ENCODE peak calls at places on chromosome 11, in eight cellular contexts. One of them, this sample, is unnamed. For H3K4me1, the result is how much of the 10 kb centered on the place peaks cover.

GRCh38 chr11:64245797-64246623 is 733 bp downstream of the PPP1R14B start:
- DNase-seq in heart left ventricle: peak
- DNase-seq in neural progenitor cell: peak
- DNase-seq in ovary: peak
- DNase-seq in GM23248: peak
- DNase-seq in NT2/D1: no peak
- DNase-seq in naive thymus-derived CD4-positive, alpha-beta T cell: no peak
- DNase-seq in PC-9: peak
- DNase-seq in this sample: peak

GRCh38 chr11:124807660-124808270 is 7.6 kb upstream of the MSANTD2 start:
- DNase-seq in heart left ventricle: no peak
- DNase-seq in neural progenitor cell: no peak
- DNase-seq in ovary: no peak
- DNase-seq in GM23248: no peak
- DNase-seq in NT2/D1: no peak
- DNase-seq in naive thymus-derived CD4-positive, alpha-beta T cell: no peak
- DNase-seq in PC-9: no peak
- DNase-seq in this sample: no peak

GRCh38 chr11:111421251-111421650 is 42.2 kb upstream of the POU2AF1 start:
- DNase-seq in heart left ventricle: no peak
- DNase-seq in neural progenitor cell: no peak
- DNase-seq in ovary: no peak
- DNase-seq in GM23248: no peak
- DNase-seq in NT2/D1: no peak
- DNase-seq in naive thymus-derived CD4-positive, alpha-beta T cell: no peak
- DNase-seq in PC-9: no peak
- DNase-seq in this sample: no peak

GRCh38 chr11:123251656-123252344 is 56.8 kb upstream of the CLMP start:
- DNase-seq in heart left ventricle: peak
- DNase-seq in neural progenitor cell: no peak
- DNase-seq in ovary: peak
- DNase-seq in GM23248: peak
- DNase-seq in NT2/D1: no peak
- DNase-seq in naive thymus-derived CD4-positive, alpha-beta T cell: no peak
- DNase-seq in PC-9: no peak
- DNase-seq in this sample: peak

GRCh38 chr11:70067591-70068341 is 10.4 kb upstream of the ANO1 start:
- DNase-seq in heart left ventricle: no peak
- DNase-seq in neural progenitor cell: peak
- DNase-seq in ovary: no peak
- DNase-seq in GM23248: no peak
- DNase-seq in NT2/D1: no peak
- DNase-seq in naive thymus-derived CD4-positive, alpha-beta T cell: no peak
- DNase-seq in PC-9: peak
- DNase-seq in this sample: no peak

GRCh38 chr11:6674856-6675255 is 8.3 kb downstream of the MRPL17 start:
- DNase-seq in heart left ventricle: no peak
- DNase-seq in neural progenitor cell: no peak
- DNase-seq in ovary: no peak
- DNase-seq in GM23248: no peak
- DNase-seq in NT2/D1: no peak
- DNase-seq in naive thymus-derived CD4-positive, alpha-beta T cell: no peak
- DNase-seq in PC-9: no peak
- DNase-seq in this sample: no peak

GRCh38 chr11:61555051-61555969 is 25.6 kb downstream of the SYT7 start:
- DNase-seq in heart left ventricle: no peak
- DNase-seq in neural progenitor cell: peak
- DNase-seq in ovary: no peak
- DNase-seq in GM23248: peak
- DNase-seq in NT2/D1: no peak
- DNase-seq in naive thymus-derived CD4-positive, alpha-beta T cell: no peak
- DNase-seq in PC-9: no peak
- DNase-seq in this sample: no peak

GRCh38 chr11:109957601-109958000 is 135.6 kb upstream of the ZC3H12C start:
- DNase-seq in heart left ventricle: no peak
- DNase-seq in neural progenitor cell: no peak
- DNase-seq in ovary: no peak
- DNase-seq in GM23248: no peak
- DNase-seq in NT2/D1: no peak
- DNase-seq in naive thymus-derived CD4-positive, alpha-beta T cell: no peak
- DNase-seq in PC-9: no peak
- DNase-seq in this sample: no peak

GRCh38 chr11:122656073-122656630 is 630 bp downstream of the UBASH3B start:
- DNase-seq in heart left ventricle: peak
- DNase-seq in neural progenitor cell: peak
- DNase-seq in ovary: peak
- DNase-seq in GM23248: peak
- DNase-seq in NT2/D1: no peak
- DNase-seq in naive thymus-derived CD4-positive, alpha-beta T cell: peak
- DNase-seq in PC-9: peak
- DNase-seq in this sample: peak

GRCh38 chr11:40276960-40277359 is 1182.5 kb downstream of the LRRC4C start:
- DNase-seq in heart left ventricle: no peak
- DNase-seq in neural progenitor cell: no peak
- DNase-seq in ovary: no peak
- DNase-seq in GM23248: no peak
- DNase-seq in NT2/D1: no peak
- DNase-seq in naive thymus-derived CD4-positive, alpha-beta T cell: no peak
- DNase-seq in PC-9: no peak
- DNase-seq in this sample: no peak

GRCh38 chr11:88231894-88232482 is 56.7 kb upstream of the RAB38 start:
- DNase-seq in heart left ventricle: no peak
- DNase-seq in neural progenitor cell: peak
- DNase-seq in ovary: no peak
- DNase-seq in GM23248: peak
- DNase-seq in NT2/D1: no peak
- DNase-seq in naive thymus-derived CD4-positive, alpha-beta T cell: peak
- DNase-seq in PC-9: peak
- DNase-seq in this sample: peak

GRCh38 chr11:6612816-6613136 is 760 bp upstream of the TAF10 start:
- DNase-seq in heart left ventricle: no peak
- DNase-seq in neural progenitor cell: peak
- DNase-seq in ovary: peak
- DNase-seq in GM23248: no peak
- DNase-seq in NT2/D1: no peak
- DNase-seq in naive thymus-derived CD4-positive, alpha-beta T cell: no peak
- DNase-seq in PC-9: no peak
- DNase-seq in this sample: peak

GRCh38 chr11:18310800-18311340 is 11.1 kb downstream of the HPS5 start:
- DNase-seq in heart left ventricle: no peak
- DNase-seq in neural progenitor cell: no peak
- DNase-seq in ovary: no peak
- DNase-seq in GM23248: peak
- DNase-seq in NT2/D1: no peak
- DNase-seq in naive thymus-derived CD4-positive, alpha-beta T cell: no peak
- DNase-seq in PC-9: no peak
- DNase-seq in this sample: no peak

DNA sequence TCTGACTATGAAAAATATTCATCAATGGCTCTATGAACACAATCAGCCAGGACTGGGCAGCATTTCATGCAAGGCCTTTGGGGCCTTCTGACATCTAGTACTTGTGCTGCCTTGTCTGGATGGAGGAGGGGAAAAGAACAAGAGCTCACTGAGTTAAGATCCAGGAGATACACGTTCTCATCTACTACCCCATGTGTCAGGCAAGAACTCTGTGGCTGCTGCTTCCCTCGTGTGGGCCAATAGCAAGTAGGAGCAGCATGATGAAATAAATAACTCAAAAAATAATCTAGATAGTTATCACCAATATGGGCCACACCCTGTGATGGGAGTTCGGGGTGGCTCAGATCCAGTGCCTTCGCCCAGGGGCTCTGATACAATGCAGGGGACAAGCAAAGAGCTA is 7.3 kb downstream of the KCNE3 start:
- DNase-seq in heart left ventricle: no peak
- DNase-seq in neural progenitor cell: no peak
- DNase-seq in ovary: no peak
- DNase-seq in GM23248: no peak
- DNase-seq in NT2/D1: no peak
- DNase-seq in naive thymus-derived CD4-positive, alpha-beta T cell: no peak
- DNase-seq in PC-9: no peak
- DNase-seq in this sample: no peak
- H3K4me1 ChIP-seq in heart left ventricle: under half
- H3K4me1 ChIP-seq in neural progenitor cell: under half
- H3K4me1 ChIP-seq in ovary: under half
- H3K4me1 ChIP-seq in GM23248: under half
- H3K4me1 ChIP-seq in NT2/D1: under half
- H3K4me1 ChIP-seq in naive thymus-derived CD4-positive, alpha-beta T cell: under half
- H3K4me1 ChIP-seq in PC-9: under half
- H3K4me1 ChIP-seq in this sample: under half

DNA sequence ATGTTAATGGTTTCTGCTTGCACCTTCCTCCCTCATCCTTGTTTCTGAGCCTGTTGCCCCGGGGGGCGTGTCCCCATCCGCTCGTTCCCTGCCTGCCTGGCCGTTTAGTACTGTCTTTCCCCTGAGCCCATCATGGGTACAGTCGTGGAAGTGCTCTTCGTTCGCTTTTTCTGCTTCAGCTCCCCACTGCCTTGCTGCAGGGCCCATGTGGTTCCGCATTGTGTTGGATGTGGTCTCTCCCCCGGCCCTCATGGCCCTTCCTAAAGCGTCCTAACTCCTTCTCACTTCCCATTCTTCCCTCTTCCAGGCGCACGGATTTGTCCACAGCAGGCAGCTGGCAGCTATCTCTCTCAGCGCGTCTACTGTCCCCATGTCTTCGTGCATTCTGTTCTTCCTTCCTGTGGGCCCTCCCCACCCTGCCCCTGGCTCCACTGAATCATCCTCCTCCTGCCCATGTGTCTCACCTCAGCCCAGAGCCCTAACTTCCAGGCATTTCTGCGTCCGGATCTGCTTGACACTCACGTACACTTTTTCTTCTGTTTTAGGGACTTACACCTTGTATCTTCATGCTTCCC is 98.1 kb downstream of the ZBTB16 start:
- DNase-seq in heart left ventricle: no peak
- DNase-seq in neural progenitor cell: no peak
- DNase-seq in ovary: no peak
- DNase-seq in GM23248: no peak
- DNase-seq in NT2/D1: no peak
- DNase-seq in naive thymus-derived CD4-positive, alpha-beta T cell: no peak
- DNase-seq in PC-9: no peak
- DNase-seq in this sample: no peak
- H3K4me1 ChIP-seq in heart left ventricle: under half
- H3K4me1 ChIP-seq in neural progenitor cell: under half
- H3K4me1 ChIP-seq in ovary: half or more
- H3K4me1 ChIP-seq in GM23248: under half
- H3K4me1 ChIP-seq in NT2/D1: under half
- H3K4me1 ChIP-seq in naive thymus-derived CD4-positive, alpha-beta T cell: under half
- H3K4me1 ChIP-seq in PC-9: under half
- H3K4me1 ChIP-seq in this sample: half or more

GRCh38 chr11:73194034-73194507 is 24.0 kb upstream of the P2RY2 start:
- DNase-seq in heart left ventricle: no peak
- DNase-seq in neural progenitor cell: no peak
- DNase-seq in ovary: peak
- DNase-seq in GM23248: no peak
- DNase-seq in NT2/D1: no peak
- DNase-seq in naive thymus-derived CD4-positive, alpha-beta T cell: no peak
- DNase-seq in PC-9: no peak
- DNase-seq in this sample: no peak
- H3K4me1 ChIP-seq in heart left ventricle: under half
- H3K4me1 ChIP-seq in neural progenitor cell: under half
- H3K4me1 ChIP-seq in ovary: under half
- H3K4me1 ChIP-seq in GM23248: under half
- H3K4me1 ChIP-seq in NT2/D1: under half
- H3K4me1 ChIP-seq in naive thymus-derived CD4-positive, alpha-beta T cell: under half
- H3K4me1 ChIP-seq in PC-9: half or more
- H3K4me1 ChIP-seq in this sample: under half

DNA sequence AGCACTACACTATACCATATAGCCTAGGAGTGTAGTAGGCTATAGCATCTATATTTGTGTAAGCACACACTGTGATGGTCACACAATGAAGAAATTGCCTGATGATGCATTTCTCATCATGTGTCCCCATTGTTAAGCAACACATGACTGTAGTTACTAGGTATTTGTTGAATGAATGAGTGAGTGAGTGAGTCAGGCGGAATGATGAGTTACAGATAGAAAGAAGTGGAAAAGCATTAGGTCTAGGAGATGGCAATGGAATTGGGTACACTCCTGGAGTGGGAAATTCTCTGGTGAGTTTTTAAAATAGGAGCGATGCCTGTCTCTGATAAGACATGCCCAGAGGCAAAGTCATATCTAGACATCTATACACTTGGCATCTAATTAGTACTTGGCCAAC is 160.5 kb upstream of the TBCEL start:
- DNase-seq in heart left ventricle: no peak
- DNase-seq in neural progenitor cell: no peak
- DNase-seq in ovary: no peak
- DNase-seq in GM23248: peak
- DNase-seq in NT2/D1: no peak
- DNase-seq in naive thymus-derived CD4-positive, alpha-beta T cell: no peak
- DNase-seq in PC-9: no peak
- DNase-seq in this sample: no peak
- H3K4me1 ChIP-seq in heart left ventricle: under half
- H3K4me1 ChIP-seq in neural progenitor cell: under half
- H3K4me1 ChIP-seq in ovary: under half
- H3K4me1 ChIP-seq in GM23248: under half
- H3K4me1 ChIP-seq in NT2/D1: under half
- H3K4me1 ChIP-seq in naive thymus-derived CD4-positive, alpha-beta T cell: under half
- H3K4me1 ChIP-seq in PC-9: under half
- H3K4me1 ChIP-seq in this sample: under half

GRCh38 chr11:11972148-11972547 is 36.3 kb downstream of the DKK3 start:
- DNase-seq in heart left ventricle: no peak
- DNase-seq in neural progenitor cell: no peak
- DNase-seq in ovary: no peak
- DNase-seq in GM23248: no peak
- DNase-seq in NT2/D1: no peak
- DNase-seq in naive thymus-derived CD4-positive, alpha-beta T cell: no peak
- DNase-seq in PC-9: no peak
- DNase-seq in this sample: no peak
- H3K4me1 ChIP-seq in heart left ventricle: under half
- H3K4me1 ChIP-seq in neural progenitor cell: under half
- H3K4me1 ChIP-seq in ovary: under half
- H3K4me1 ChIP-seq in GM23248: half or more
- H3K4me1 ChIP-seq in NT2/D1: under half
- H3K4me1 ChIP-seq in naive thymus-derived CD4-positive, alpha-beta T cell: under half
- H3K4me1 ChIP-seq in PC-9: under half
- H3K4me1 ChIP-seq in this sample: under half

GRCh38 chr11:9738126-9738525 is 74.2 kb downstream of the SWAP70 start:
- DNase-seq in heart left ventricle: no peak
- DNase-seq in neural progenitor cell: no peak
- DNase-seq in ovary: no peak
- DNase-seq in GM23248: no peak
- DNase-seq in NT2/D1: no peak
- DNase-seq in naive thymus-derived CD4-positive, alpha-beta T cell: no peak
- DNase-seq in PC-9: no peak
- DNase-seq in this sample: no peak

GRCh38 chr11:9741260-9741659 is 77.4 kb downstream of the SWAP70 start:
- DNase-seq in heart left ventricle: no peak
- DNase-seq in neural progenitor cell: no peak
- DNase-seq in ovary: no peak
- DNase-seq in GM23248: no peak
- DNase-seq in NT2/D1: no peak
- DNase-seq in naive thymus-derived CD4-positive, alpha-beta T cell: no peak
- DNase-seq in PC-9: no peak
- DNase-seq in this sample: no peak

GRCh38 chr11:9738700-9739099 is 74.8 kb downstream of the SWAP70 start:
- DNase-seq in heart left ventricle: no peak
- DNase-seq in neural progenitor cell: no peak
- DNase-seq in ovary: no peak
- DNase-seq in GM23248: no peak
- DNase-seq in NT2/D1: no peak
- DNase-seq in naive thymus-derived CD4-positive, alpha-beta T cell: no peak
- DNase-seq in PC-9: no peak
- DNase-seq in this sample: no peak

GRCh38 chr11:9740202-9740881 is 76.5 kb downstream of the SWAP70 start:
- DNase-seq in heart left ventricle: no peak
- DNase-seq in neural progenitor cell: no peak
- DNase-seq in ovary: no peak
- DNase-seq in GM23248: no peak
- DNase-seq in NT2/D1: no peak
- DNase-seq in naive thymus-derived CD4-positive, alpha-beta T cell: no peak
- DNase-seq in PC-9: no peak
- DNase-seq in this sample: peak

GRCh38 chr11:9739108-9739507 is 75.2 kb downstream of the SWAP70 start:
- DNase-seq in heart left ventricle: no peak
- DNase-seq in neural progenitor cell: no peak
- DNase-seq in ovary: no peak
- DNase-seq in GM23248: no peak
- DNase-seq in NT2/D1: no peak
- DNase-seq in naive thymus-derived CD4-positive, alpha-beta T cell: no peak
- DNase-seq in PC-9: no peak
- DNase-seq in this sample: no peak
- H3K4me1 ChIP-seq in heart left ventricle: under half
- H3K4me1 ChIP-seq in neural progenitor cell: under half
- H3K4me1 ChIP-seq in ovary: under half
- H3K4me1 ChIP-seq in GM23248: under half
- H3K4me1 ChIP-seq in NT2/D1: under half
- H3K4me1 ChIP-seq in naive thymus-derived CD4-positive, alpha-beta T cell: under half
- H3K4me1 ChIP-seq in PC-9: under half
- H3K4me1 ChIP-seq in this sample: under half

This sample was measured in mucosa of descending colon.